ENCODE peak calls at places on chromosome 3, in five cellular contexts. J is GM23248, L is body of pancreas, S is heart left ventricle, T is upper lobe of right lung. O is an unnamed sample.
A peak's percentile ranks its signal among the peaks of the same experiment; 100 is the strongest.

GRCh38 chr3:100516232-100516631 is 23.8 kb downstream of the TMEM45A start:
- DNase-seq in J (peak; percentile 35), L (no peak), S (no peak), T (no peak), O (no peak)

GRCh38 chr3:179562467-179563297 is at the start of gene ACTL6A:
- DNase-seq in J (peak; percentile 99), L (peak; percentile 100), S (peak; percentile 100), T (peak; percentile 100), O (peak; percentile 100)

GRCh38 chr3:144636833-144637232 is 665.2 kb downstream of the DIPK2A start:
- DNase-seq in J (peak; percentile 11), L (peak; percentile 14), S (no peak), T (no peak), O (no peak)

GRCh38 chr3:132509506-132509905 is 87.6 kb upstream of the ACKR4 start:
- DNase-seq in J (no peak), L (no peak), S (no peak), T (no peak), O (no peak)

GRCh38 chr3:126370055-126370454 is 12.8 kb upstream of the KLF15 start:
- DNase-seq in J (no peak), L (no peak), S (no peak), T (peak; percentile 11), O (peak; percentile 53)

GRCh38 chr3:195259564-195260285 is 11.2 kb downstream of the XXYLT1 start:
- DNase-seq in J (peak; percentile 97), L (peak; percentile 80), S (peak; percentile 91), T (peak; percentile 94), O (peak; percentile 94)

GRCh38 chr3:194259982-194260856 is 90.9 kb downstream of the CPN2 start:
- DNase-seq in J (peak; percentile 61), L (no peak), S (no peak), T (peak; percentile 20), O (no peak)

GRCh38 chr3:181699171-181699903 is 12.4 kb upstream of the SOX2 start:
- DNase-seq in J (no peak), L (no peak), S (no peak), T (no peak), O (no peak)

GRCh38 chr3:45409921-45410320 is 21.5 kb downstream of the LARS2 start:
- DNase-seq in J (no peak), L (peak; percentile 7), S (no peak), T (no peak), O (no peak)

GRCh38 chr3:120982608-120983320 is 74.8 kb downstream of the STXBP5L start:
- DNase-seq in J (no peak), L (no peak), S (no peak), T (no peak), O (peak; percentile 47)

GRCh38 chr3:8709287-8709686 is 24.3 kb upstream of the CAV3 start:
- DNase-seq in J (no peak), L (no peak), S (no peak), T (no peak), O (no peak)

GRCh38 chr3:13934315-13934714 is 54.4 kb upstream of the WNT7A start:
- DNase-seq in J (no peak), L (no peak), S (no peak), T (no peak), O (no peak)

GRCh38 chr3:197317250-197317963 is 19.0 kb upstream of the DLG1 start:
- DNase-seq in J (peak; percentile 97), L (no peak), S (peak; percentile 39), T (no peak), O (no peak)

GRCh38 chr3:170485294-170485693 is 66.6 kb downstream of the CLDN11 start:
- DNase-seq in J (no peak), L (no peak), S (no peak), T (no peak), O (no peak)

GRCh38 chr3:67691207-67691606 is 36.8 kb upstream of the SUCLG2 start:
- DNase-seq in J (no peak), L (no peak), S (no peak), T (no peak), O (no peak)

GRCh38 chr3:170491901-170492300 is 73.2 kb downstream of the CLDN11 start:
- DNase-seq in J (no peak), L (no peak), S (no peak), T (no peak), O (no peak)

GRCh38 chr3:155069729-155070128 is 10.4 kb upstream of the MME start:
- DNase-seq in J (no peak), L (no peak), S (no peak), T (no peak), O (no peak)

GRCh38 chr3:104349836-104350235 is 1016.9 kb upstream of the ALCAM start:
- DNase-seq in J (no peak), L (no peak), S (no peak), T (no peak), O (no peak)

GRCh38 chr3:150247456-150247855 is 160.6 kb upstream of the TSC22D2 start:
- DNase-seq in J (no peak), L (no peak), S (no peak), T (no peak), O (no peak)

GRCh38 chr3:182349951-182350350 is 443.4 kb upstream of the ATP11B start:
- DNase-seq in J (no peak), L (no peak), S (no peak), T (no peak), O (no peak)

GRCh38 chr3:28173831-28174230 is 67.6 kb upstream of the CMC1 start:
- DNase-seq in J (no peak), L (no peak), S (no peak), T (no peak), O (no peak)

GRCh38 chr3:90055721-90056120 is 948.3 kb downstream of the EPHA3 start:
- DNase-seq in J (no peak), L (no peak), S (no peak), T (no peak), O (no peak)

GRCh38 chr3:161567962-161568361 is 71.4 kb downstream of the OTOL1 start:
- DNase-seq in J (peak; percentile 81), L (no peak), S (no peak), T (no peak), O (no peak)

GRCh38 chr3:117302448-117302847 is 592.9 kb downstream of the TUSC7 start:
- DNase-seq in J (no peak), L (no peak), S (no peak), T (no peak), O (no peak)

GRCh38 chr3:52437326-52438103 is 7.4 kb downstream of the SEMA3G start:
- DNase-seq in J (no peak), L (peak; percentile 43), S (peak; percentile 27), T (peak; percentile 65), O (peak; percentile 33)

GRCh38 chr3:188788621-188789081 is 383.1 kb upstream of the TPRG1 start:
- DNase-seq in J (peak; percentile 95), L (no peak), S (no peak), T (no peak), O (no peak)

GRCh38 chr3:186171528-186171927 is 62.6 kb upstream of the ETV5 start:
- DNase-seq in J (no peak), L (no peak), S (no peak), T (no peak), O (no peak)

GRCh38 chr3:28743843-28744242 is 395.2 kb upstream of the AZI2 start:
- DNase-seq in J (no peak), L (peak; percentile 60), S (no peak), T (no peak), O (no peak)

GRCh38 chr3:151890721-151891141 is 17.3 kb downstream of the SUCNR1 start:
- DNase-seq in J (no peak), L (no peak), S (no peak), T (no peak), O (no peak)

GRCh38 chr3:148971819-148972218 is 19.5 kb upstream of the GYG1 start:
- DNase-seq in J (peak; percentile 33), L (peak; percentile 82), S (no peak), T (no peak), O (peak; percentile 69)

GRCh38 chr3:43043071-43043766 is 62.7 kb downstream of the POMGNT2 start:
- DNase-seq in J (peak; percentile 14), L (no peak), S (no peak), T (no peak), O (no peak)
- H3K9me3 ChIP-seq in J (no peaks in the 10 kb centered on the region), L (no peaks in the 10 kb centered on the region), S (peaks cover 19% of the 10 kb centered on the region), T (peaks cover 8% of the 10 kb centered on the region), O (peaks cover 4% of the 10 kb centered on the region)

GRCh38 chr3:11410564-11410963 is 138.4 kb downstream of the ATG7 start:
- DNase-seq in J (no peak), L (no peak), S (no peak), T (no peak), O (no peak)
- H3K9me3 ChIP-seq in J (no peaks in the 10 kb centered on the region), L (no peaks in the 10 kb centered on the region), S (peaks cover 9% of the 10 kb centered on the region), T (peaks cover 7% of the 10 kb centered on the region), O (peaks cover 2% of the 10 kb centered on the region)

GRCh38 chr3:97860364-97860763 is 38.6 kb downstream of the CRYBG3 start:
- DNase-seq in J (no peak), L (no peak), S (no peak), T (no peak), O (no peak)

GRCh38 chr3:97862582-97862981 is 40.8 kb downstream of the CRYBG3 start:
- DNase-seq in J (no peak), L (no peak), S (no peak), T (no peak), O (no peak)

GRCh38 chr3:97863025-97863424 is 41.2 kb downstream of the CRYBG3 start:
- DNase-seq in J (peak; percentile 72), L (no peak), S (no peak), T (no peak), O (no peak)

DNA sequence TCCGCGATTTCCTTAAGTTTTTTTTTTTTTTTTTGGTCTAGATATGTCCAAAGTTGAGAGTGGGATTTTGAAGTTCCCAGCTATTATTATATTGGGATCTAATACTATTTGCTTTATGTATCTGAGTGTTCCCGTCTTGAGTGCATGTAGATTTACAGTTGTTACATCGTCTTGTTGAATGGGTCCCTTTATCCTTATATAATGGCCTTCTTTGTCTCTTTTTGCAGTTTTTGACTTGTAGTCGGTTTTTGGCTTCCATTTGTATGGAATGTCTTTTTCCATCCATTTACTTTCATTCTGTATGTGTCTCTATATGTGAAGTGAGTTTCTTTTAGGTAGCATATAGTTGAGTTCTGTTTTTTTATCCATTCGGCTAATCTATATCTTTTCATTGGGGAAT is 35.6 kb downstream of the CRYBG3 start:
- DNase-seq in J (no peak), L (no peak), S (no peak), T (no peak), O (no peak)
- H3K9me3 ChIP-seq in J (peaks cover 5% of the 10 kb centered on the region), L (no peaks in the 10 kb centered on the region), S (peaks cover 11% of the 10 kb centered on the region), T (no peaks in the 10 kb centered on the region), O (no peaks in the 10 kb centered on the region)

DNA sequence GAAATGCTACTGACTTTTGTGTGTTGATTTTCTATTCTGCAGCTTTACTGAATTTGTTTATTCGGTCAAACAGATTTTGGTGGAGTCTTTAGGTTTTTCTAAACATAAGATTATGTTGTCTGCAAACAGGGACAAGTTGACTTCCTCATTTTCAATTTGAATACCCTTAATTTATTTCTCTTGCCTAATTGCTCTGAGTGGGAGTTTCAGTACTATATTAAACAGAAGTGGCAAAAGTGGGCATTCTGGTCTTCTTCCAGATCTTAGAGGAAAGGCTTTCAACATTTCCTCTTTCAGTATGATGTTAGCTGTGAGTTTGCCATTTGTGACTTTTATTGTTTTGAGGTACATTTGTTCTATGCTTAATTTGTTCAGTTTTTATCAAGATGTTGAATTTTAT is 268.5 kb downstream of the WNT5A start:
- DNase-seq in J (no peak), L (no peak), S (no peak), T (no peak), O (no peak)
- H3K9me3 ChIP-seq in J (no peaks in the 10 kb centered on the region), L (no peaks in the 10 kb centered on the region), S (peaks cover 24% of the 10 kb centered on the region), T (peaks cover 6% of the 10 kb centered on the region), O (peaks cover 2% of the 10 kb centered on the region)